ENCODE peak calls at places on chromosome 1, in nine cellular contexts. One of them, this sample, is unnamed.

GRCh38 chr1:225207791-225208190 is 220.0 kb downstream of the LBR start:
- DNase-seq in GOT3: no peak
- DNase-seq in NCI-H1105 treated with DMSO at 0.1 percent for 48 hours: no peak
- DNase-seq in activated CD8-positive, alpha-beta memory T cell treated with anti-CD3 and anti-CD28 coated beads, Interleukin-2, amount 50 U/mL, for 4 hours: no peak
- DNase-seq in Peyer's patch: no peak
- DNase-seq in Calu3: no peak
- DNase-seq in heart left ventricle: no peak
- DNase-seq in fibroblast of pulmonary artery: no peak
- DNase-seq in AG20443: no peak
- DNase-seq in this sample: no peak

GRCh38 chr1:161074676-161075368 is 5.1 kb upstream of the ARHGAP30 start:
- DNase-seq in Calu3: no peak
- DNase-seq in GOT3: no peak
- DNase-seq in Peyer's patch: no peak
- DNase-seq in activated CD8-positive, alpha-beta memory T cell treated with anti-CD3 and anti-CD28 coated beads, Interleukin-2, amount 50 U/mL, for 4 hours: no peak
- DNase-seq in heart left ventricle: no peak
- DNase-seq in AG20443: no peak
- DNase-seq in NCI-H1105 treated with DMSO at 0.1 percent for 48 hours: peak
- DNase-seq in fibroblast of pulmonary artery: no peak
- DNase-seq in this sample: no peak

GRCh38 chr1:225318706-225319575 is 108.9 kb downstream of the LBR start:
- DNase-seq in NCI-H1105 treated with DMSO at 0.1 percent for 48 hours: peak
- DNase-seq in activated CD8-positive, alpha-beta memory T cell treated with anti-CD3 and anti-CD28 coated beads, Interleukin-2, amount 50 U/mL, for 4 hours: no peak
- DNase-seq in GOT3: no peak
- DNase-seq in fibroblast of pulmonary artery: peak
- DNase-seq in Peyer's patch: no peak
- DNase-seq in Calu3: peak
- DNase-seq in heart left ventricle: no peak
- DNase-seq in AG20443: peak
- DNase-seq in this sample: peak

GRCh38 chr1:232993555-232993954 is 43.1 kb downstream of the NTPCR start:
- DNase-seq in fibroblast of pulmonary artery: no peak
- DNase-seq in activated CD8-positive, alpha-beta memory T cell treated with anti-CD3 and anti-CD28 coated beads, Interleukin-2, amount 50 U/mL, for 4 hours: no peak
- DNase-seq in Peyer's patch: no peak
- DNase-seq in heart left ventricle: no peak
- DNase-seq in Calu3: no peak
- DNase-seq in AG20443: no peak
- DNase-seq in GOT3: no peak
- DNase-seq in NCI-H1105 treated with DMSO at 0.1 percent for 48 hours: no peak
- DNase-seq in this sample: no peak

GRCh38 chr1:20654104-20654690 is 7.0 kb downstream of the DDOST start:
- DNase-seq in NCI-H1105 treated with DMSO at 0.1 percent for 48 hours: no peak
- DNase-seq in GOT3: no peak
- DNase-seq in Calu3: no peak
- DNase-seq in activated CD8-positive, alpha-beta memory T cell treated with anti-CD3 and anti-CD28 coated beads, Interleukin-2, amount 50 U/mL, for 4 hours: no peak
- DNase-seq in AG20443: peak
- DNase-seq in heart left ventricle: no peak
- DNase-seq in Peyer's patch: no peak
- DNase-seq in fibroblast of pulmonary artery: peak
- DNase-seq in this sample: no peak

GRCh38 chr1:14929547-14930223 is 223.9 kb upstream of the TMEM51 start:
- DNase-seq in GOT3: no peak
- DNase-seq in AG20443: peak
- DNase-seq in fibroblast of pulmonary artery: peak
- DNase-seq in activated CD8-positive, alpha-beta memory T cell treated with anti-CD3 and anti-CD28 coated beads, Interleukin-2, amount 50 U/mL, for 4 hours: no peak
- DNase-seq in heart left ventricle: no peak
- DNase-seq in Peyer's patch: no peak
- DNase-seq in NCI-H1105 treated with DMSO at 0.1 percent for 48 hours: peak
- DNase-seq in Calu3: no peak
- DNase-seq in this sample: peak

GRCh38 chr1:29513357-29513756 is 277.0 kb downstream of the PTPRU start:
- DNase-seq in fibroblast of pulmonary artery: peak
- DNase-seq in NCI-H1105 treated with DMSO at 0.1 percent for 48 hours: peak
- DNase-seq in Calu3: peak
- DNase-seq in activated CD8-positive, alpha-beta memory T cell treated with anti-CD3 and anti-CD28 coated beads, Interleukin-2, amount 50 U/mL, for 4 hours: no peak
- DNase-seq in GOT3: no peak
- DNase-seq in heart left ventricle: no peak
- DNase-seq in Peyer's patch: no peak
- DNase-seq in AG20443: peak
- DNase-seq in this sample: peak

GRCh38 chr1:184028854-184029623 is 8.5 kb downstream of the COLGALT2 start:
- DNase-seq in GOT3: no peak
- DNase-seq in NCI-H1105 treated with DMSO at 0.1 percent for 48 hours: no peak
- DNase-seq in Peyer's patch: no peak
- DNase-seq in Calu3: peak
- DNase-seq in activated CD8-positive, alpha-beta memory T cell treated with anti-CD3 and anti-CD28 coated beads, Interleukin-2, amount 50 U/mL, for 4 hours: no peak
- DNase-seq in AG20443: no peak
- DNase-seq in fibroblast of pulmonary artery: no peak
- DNase-seq in heart left ventricle: no peak
- DNase-seq in this sample: no peak

GRCh38 chr1:19405761-19406481 is 79.4 kb downstream of the CAPZB start:
- DNase-seq in Calu3: no peak
- DNase-seq in heart left ventricle: no peak
- DNase-seq in AG20443: peak
- DNase-seq in GOT3: no peak
- DNase-seq in NCI-H1105 treated with DMSO at 0.1 percent for 48 hours: peak
- DNase-seq in fibroblast of pulmonary artery: no peak
- DNase-seq in Peyer's patch: no peak
- DNase-seq in activated CD8-positive, alpha-beta memory T cell treated with anti-CD3 and anti-CD28 coated beads, Interleukin-2, amount 50 U/mL, for 4 hours: no peak
- DNase-seq in this sample: no peak

GRCh38 chr1:150973826-150974579 is 632 bp downstream of the CERS2 start:
- DNase-seq in AG20443: peak
- DNase-seq in fibroblast of pulmonary artery: no peak
- DNase-seq in NCI-H1105 treated with DMSO at 0.1 percent for 48 hours: peak
- DNase-seq in heart left ventricle: peak
- DNase-seq in Peyer's patch: peak
- DNase-seq in Calu3: peak
- DNase-seq in GOT3: no peak
- DNase-seq in activated CD8-positive, alpha-beta memory T cell treated with anti-CD3 and anti-CD28 coated beads, Interleukin-2, amount 50 U/mL, for 4 hours: peak
- DNase-seq in this sample: peak

GRCh38 chr1:19432943-19433609 is 52.3 kb downstream of the CAPZB start:
- DNase-seq in NCI-H1105 treated with DMSO at 0.1 percent for 48 hours: no peak
- DNase-seq in AG20443: no peak
- DNase-seq in Calu3: no peak
- DNase-seq in Peyer's patch: no peak
- DNase-seq in activated CD8-positive, alpha-beta memory T cell treated with anti-CD3 and anti-CD28 coated beads, Interleukin-2, amount 50 U/mL, for 4 hours: no peak
- DNase-seq in heart left ventricle: no peak
- DNase-seq in fibroblast of pulmonary artery: no peak
- DNase-seq in GOT3: no peak
- DNase-seq in this sample: no peak

GRCh38 chr1:219422811-219423598 is 189.9 kb downstream of the ZC3H11B start:
- DNase-seq in Peyer's patch: no peak
- DNase-seq in AG20443: peak
- DNase-seq in heart left ventricle: no peak
- DNase-seq in GOT3: no peak
- DNase-seq in activated CD8-positive, alpha-beta memory T cell treated with anti-CD3 and anti-CD28 coated beads, Interleukin-2, amount 50 U/mL, for 4 hours: no peak
- DNase-seq in NCI-H1105 treated with DMSO at 0.1 percent for 48 hours: no peak
- DNase-seq in Calu3: no peak
- DNase-seq in fibroblast of pulmonary artery: no peak
- DNase-seq in this sample: no peak

GRCh38 chr1:193919827-193920226 is 733.4 kb upstream of the B3GALT2 start:
- DNase-seq in activated CD8-positive, alpha-beta memory T cell treated with anti-CD3 and anti-CD28 coated beads, Interleukin-2, amount 50 U/mL, for 4 hours: no peak
- DNase-seq in GOT3: no peak
- DNase-seq in Calu3: no peak
- DNase-seq in Peyer's patch: no peak
- DNase-seq in NCI-H1105 treated with DMSO at 0.1 percent for 48 hours: no peak
- DNase-seq in heart left ventricle: no peak
- DNase-seq in fibroblast of pulmonary artery: peak
- DNase-seq in AG20443: no peak
- DNase-seq in this sample: no peak

GRCh38 chr1:88695781-88696180 is 11.7 kb downstream of the PKN2 start:
- DNase-seq in activated CD8-positive, alpha-beta memory T cell treated with anti-CD3 and anti-CD28 coated beads, Interleukin-2, amount 50 U/mL, for 4 hours: no peak
- DNase-seq in AG20443: no peak
- DNase-seq in Peyer's patch: no peak
- DNase-seq in heart left ventricle: no peak
- DNase-seq in fibroblast of pulmonary artery: no peak
- DNase-seq in GOT3: no peak
- DNase-seq in Calu3: no peak
- DNase-seq in NCI-H1105 treated with DMSO at 0.1 percent for 48 hours: no peak
- DNase-seq in this sample: no peak

This sample was measured in small intestine.